ENCODE peak calls at places on chromosome 13, in six cellular contexts. One of them, this sample, is unnamed.

GRCh38 chr13:34357435-34358232 is 539.7 kb downstream of the RFC3 start:
- DNase-seq in body of pancreas: peak; percentile 16
- DNase-seq in A549: peak; percentile 66
- DNase-seq in stomach: no peak
- DNase-seq in IMR-90: peak; percentile 79
- DNase-seq in lower leg skin: no peak
- DNase-seq in this sample: no peak

GRCh38 chr13:90302113-90302512 is 1045.4 kb upstream of the MIR17HG start:
- DNase-seq in A549: no peak
- DNase-seq in stomach: no peak
- DNase-seq in lower leg skin: no peak
- DNase-seq in body of pancreas: no peak
- DNase-seq in IMR-90: peak; percentile 10
- DNase-seq in this sample: no peak

GRCh38 chr13:98390086-98390697 is 186.7 kb downstream of the STK24 start:
- DNase-seq in A549: no peak
- DNase-seq in stomach: no peak
- DNase-seq in body of pancreas: no peak
- DNase-seq in lower leg skin: no peak
- DNase-seq in IMR-90: peak; percentile 20
- DNase-seq in this sample: peak; percentile 31

GRCh38 chr13:92994056-92994455 is 232.6 kb upstream of the GPC6 start:
- DNase-seq in stomach: no peak
- DNase-seq in lower leg skin: no peak
- DNase-seq in A549: no peak
- DNase-seq in body of pancreas: no peak
- DNase-seq in IMR-90: peak; percentile 78
- DNase-seq in this sample: no peak

GRCh38 chr13:63636231-63636993 is 2220.8 kb upstream of the PCDH20 start:
- DNase-seq in body of pancreas: no peak
- DNase-seq in IMR-90: no peak
- DNase-seq in stomach: no peak
- DNase-seq in A549: peak; percentile 14
- DNase-seq in lower leg skin: no peak
- DNase-seq in this sample: no peak

GRCh38 chr13:29593605-29594297 is 1.7 kb downstream of the SLC7A1 start:
- DNase-seq in body of pancreas: no peak
- DNase-seq in A549: no peak
- DNase-seq in lower leg skin: no peak
- DNase-seq in stomach: no peak
- DNase-seq in IMR-90: no peak
- DNase-seq in this sample: no peak

GRCh38 chr13:44026194-44026593 is 146.5 kb downstream of the LACC1 start:
- DNase-seq in lower leg skin: no peak
- DNase-seq in A549: no peak
- DNase-seq in body of pancreas: no peak
- DNase-seq in stomach: no peak
- DNase-seq in IMR-90: no peak
- DNase-seq in this sample: no peak

GRCh38 chr13:24511019-24511823 is 1.4 kb downstream of the PARP4 start:
- DNase-seq in IMR-90: peak; percentile 91
- DNase-seq in body of pancreas: no peak
- DNase-seq in A549: peak; percentile 68
- DNase-seq in lower leg skin: no peak
- DNase-seq in stomach: peak; percentile 53
- DNase-seq in this sample: no peak

GRCh38 chr13:79869326-79869725 is 388.4 kb downstream of the NDFIP2 start:
- DNase-seq in stomach: no peak
- DNase-seq in IMR-90: peak; percentile 37
- DNase-seq in body of pancreas: no peak
- DNase-seq in A549: peak; percentile 7
- DNase-seq in lower leg skin: no peak
- DNase-seq in this sample: no peak

GRCh38 chr13:73658639-73659038 is 475.6 kb downstream of the KLF12 start:
- DNase-seq in stomach: no peak
- DNase-seq in lower leg skin: no peak
- DNase-seq in IMR-90: no peak
- DNase-seq in A549: no peak
- DNase-seq in body of pancreas: no peak
- DNase-seq in this sample: no peak

GRCh38 chr13:38045278-38046048 is 175.9 kb upstream of the TRPC4 start:
- DNase-seq in IMR-90: peak; percentile 33
- DNase-seq in body of pancreas: no peak
- DNase-seq in A549: peak; percentile 7
- DNase-seq in stomach: no peak
- DNase-seq in lower leg skin: no peak
- DNase-seq in this sample: no peak

GRCh38 chr13:73778242-73778864 is 355.9 kb downstream of the KLF12 start:
- DNase-seq in IMR-90: no peak
- DNase-seq in stomach: no peak
- DNase-seq in body of pancreas: no peak
- DNase-seq in lower leg skin: no peak
- DNase-seq in A549: no peak
- DNase-seq in this sample: no peak

GRCh38 chr13:67228909-67229308 is 1.2 kb downstream of the PCDH9 start:
- DNase-seq in lower leg skin: no peak
- DNase-seq in body of pancreas: no peak
- DNase-seq in stomach: no peak
- DNase-seq in IMR-90: peak; percentile 32
- DNase-seq in A549: no peak
- DNase-seq in this sample: no peak

GRCh38 chr13:52615817-52616216 is 26.4 kb upstream of the HNRNPA1L2 start:
- DNase-seq in IMR-90: no peak
- DNase-seq in body of pancreas: no peak
- DNase-seq in lower leg skin: no peak
- DNase-seq in stomach: no peak
- DNase-seq in A549: peak; percentile 23
- DNase-seq in this sample: no peak

GRCh38 chr13:52615134-52615801 is 27.0 kb upstream of the HNRNPA1L2 start:
- DNase-seq in IMR-90: no peak
- DNase-seq in A549: no peak
- DNase-seq in body of pancreas: no peak
- DNase-seq in lower leg skin: no peak
- DNase-seq in stomach: no peak
- DNase-seq in this sample: no peak

DNA sequence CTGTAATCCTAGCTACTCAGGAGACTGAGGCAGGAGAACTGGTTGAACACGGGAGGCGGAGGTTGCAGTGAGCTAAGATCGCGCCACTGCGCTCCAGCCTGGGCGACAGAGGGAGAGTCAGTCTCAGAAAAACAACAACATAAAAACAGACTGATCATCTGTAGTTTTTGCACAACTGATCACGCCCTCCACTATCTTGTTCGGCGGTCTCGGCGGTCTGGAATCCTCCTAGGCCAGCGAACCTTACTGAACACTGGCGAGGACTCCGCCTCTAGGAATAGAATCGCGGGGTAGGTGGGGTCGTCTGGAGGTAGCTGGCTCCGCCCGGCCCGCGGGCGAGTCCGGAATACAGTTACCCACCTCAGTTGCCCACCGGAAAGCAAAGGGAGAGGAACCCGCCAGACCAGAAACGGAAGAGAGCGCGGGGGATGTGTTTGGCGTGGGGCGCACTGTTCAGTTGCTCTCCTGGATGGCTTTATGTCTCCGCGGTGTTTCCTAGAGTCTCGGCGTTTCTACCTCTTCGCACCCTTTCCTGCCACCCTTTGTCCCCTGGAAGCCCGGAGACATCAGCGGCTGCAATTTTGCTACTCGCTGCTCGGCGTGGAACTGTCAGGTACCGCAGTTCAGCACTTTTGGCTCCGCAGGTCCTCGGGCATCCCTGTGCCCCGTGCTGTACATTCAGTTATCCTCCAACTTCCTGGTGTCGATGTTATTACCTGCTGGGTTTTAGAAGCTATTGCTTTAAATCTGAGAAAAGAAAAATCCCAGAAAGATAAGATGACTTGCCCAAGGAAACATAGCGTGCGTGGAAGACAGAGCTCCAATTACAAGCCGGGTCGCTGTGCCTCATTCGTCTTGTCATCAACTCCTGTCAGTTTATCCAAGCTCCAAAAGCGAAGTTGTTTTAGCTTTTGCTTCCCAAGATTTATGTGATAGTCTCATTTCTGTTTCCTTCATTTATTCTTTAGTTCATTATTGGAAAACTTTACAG is 24.9 kb upstream of the HNRNPA1L2 start:
- DNase-seq in A549: peak; percentile 82
- DNase-seq in lower leg skin: peak; percentile 95
- DNase-seq in IMR-90: peak; percentile 83
- DNase-seq in stomach: peak; percentile 72
- DNase-seq in body of pancreas: peak; percentile 83
- DNase-seq in this sample: peak; percentile 88
- TF ChIP-seq POLR2A in A549: peak; percentile 59
- TF ChIP-seq POLR2A in lower leg skin: no peak
- TF ChIP-seq POLR2A in IMR-90: peak; percentile 51
- TF ChIP-seq POLR2A in stomach: no peak
- TF ChIP-seq POLR2A in body of pancreas: peak; percentile 81
- TF ChIP-seq POLR2A in this sample: no peak

GRCh38 chr13:48978942-48979601 is 3.4 kb downstream of the FNDC3A start:
- DNase-seq in body of pancreas: no peak
- DNase-seq in IMR-90: no peak
- DNase-seq in lower leg skin: no peak
- DNase-seq in stomach: no peak
- DNase-seq in A549: no peak
- DNase-seq in this sample: no peak

GRCh38 chr13:48979892-48980291 is 4.2 kb downstream of the FNDC3A start:
- DNase-seq in IMR-90: no peak
- DNase-seq in stomach: no peak
- DNase-seq in body of pancreas: no peak
- DNase-seq in A549: no peak
- DNase-seq in lower leg skin: no peak
- DNase-seq in this sample: no peak

GRCh38 chr13:48975926-48976676 is 389 bp downstream of the FNDC3A start:
- DNase-seq in IMR-90: peak; percentile 75
- DNase-seq in lower leg skin: peak; percentile 95
- DNase-seq in stomach: peak; percentile 88
- DNase-seq in body of pancreas: peak; percentile 90
- DNase-seq in A549: peak; percentile 83
- DNase-seq in this sample: peak; percentile 93

GRCh38 chr13:48976677-48977625 is 1.2 kb downstream of the FNDC3A start:
- DNase-seq in A549: peak; percentile 3
- DNase-seq in IMR-90: no peak
- DNase-seq in body of pancreas: no peak
- DNase-seq in lower leg skin: no peak
- DNase-seq in stomach: no peak
- DNase-seq in this sample: peak; percentile 75

DNA sequence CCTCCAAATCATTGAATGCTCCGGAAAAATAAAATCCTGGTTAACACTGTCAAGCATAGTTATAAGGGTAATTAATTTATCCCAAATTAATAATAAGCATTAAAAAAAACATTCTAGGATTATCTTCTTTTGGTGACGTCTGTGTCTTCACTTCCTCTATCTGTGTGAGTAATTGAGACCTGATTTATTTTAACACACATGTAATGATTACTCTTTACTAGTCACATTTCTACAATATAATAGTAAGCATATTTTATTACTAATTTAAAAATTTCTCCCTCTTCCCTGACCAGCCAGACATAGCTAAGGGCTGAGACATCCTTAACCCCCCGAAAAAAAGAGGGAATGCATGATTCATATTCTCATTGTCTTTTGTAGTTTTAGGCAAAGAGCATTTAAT is 2.3 kb downstream of the FNDC3A start:
- DNase-seq in A549: no peak
- DNase-seq in body of pancreas: no peak
- DNase-seq in lower leg skin: no peak
- DNase-seq in IMR-90: peak; percentile 57
- DNase-seq in stomach: no peak
- DNase-seq in this sample: no peak
- H3K4me3 ChIP-seq in A549: peak overlapping the region; percentile 73
- H3K4me3 ChIP-seq in body of pancreas: no peak overlapping the region
- H3K4me3 ChIP-seq in lower leg skin: no peak overlapping the region
- H3K4me3 ChIP-seq in IMR-90: peak overlapping the region; percentile 99
- H3K4me3 ChIP-seq in stomach: peak overlapping the region; percentile 81
- H3K4me3 ChIP-seq in this sample: no peak overlapping the region

DNA sequence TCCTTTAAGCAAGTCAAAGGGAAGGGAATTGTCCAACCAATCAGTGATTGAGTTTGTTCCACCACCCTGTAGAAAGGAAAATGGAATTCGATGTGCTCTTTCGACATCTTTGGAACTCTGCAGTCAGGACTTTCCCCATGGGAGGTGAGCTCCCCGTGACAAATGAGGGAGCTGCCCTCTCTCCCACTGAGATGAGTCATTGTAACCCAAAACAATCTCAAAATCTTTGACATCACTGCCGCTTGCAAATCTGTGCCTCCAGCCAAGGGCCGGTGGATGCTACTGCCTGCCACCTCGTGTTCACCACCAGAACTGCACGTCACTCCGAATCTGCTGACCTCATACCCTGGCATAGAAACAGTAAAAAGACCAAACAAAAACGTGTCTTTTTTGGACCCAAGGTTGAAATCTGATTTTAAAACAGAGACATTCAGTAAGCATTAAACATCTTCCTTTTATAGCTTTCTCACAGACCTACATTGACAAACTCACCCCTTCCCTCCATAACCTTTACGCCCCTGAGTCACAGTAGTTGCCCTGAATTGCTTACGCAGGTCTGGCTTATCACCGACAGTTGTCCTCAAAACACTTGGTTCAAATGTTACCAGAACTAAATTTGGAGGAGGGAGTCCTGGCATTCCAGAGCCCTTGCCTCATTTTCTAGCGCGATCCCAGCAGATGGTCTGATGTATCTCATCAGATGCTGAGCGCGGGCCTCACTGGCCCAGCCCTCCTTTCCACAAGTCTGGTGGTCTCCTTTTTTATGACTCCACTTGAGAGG is 105.2 kb downstream of the COL4A2 start:
- DNase-seq in stomach: peak; percentile 74
- DNase-seq in lower leg skin: peak; percentile 97
- DNase-seq in A549: peak; percentile 90
- DNase-seq in body of pancreas: peak; percentile 83
- DNase-seq in IMR-90: peak; percentile 100
- DNase-seq in this sample: peak; percentile 90
- TF ChIP-seq POLR2A in stomach: no peak
- TF ChIP-seq POLR2A in lower leg skin: no peak
- TF ChIP-seq POLR2A in A549: no peak
- TF ChIP-seq POLR2A in body of pancreas: no peak
- TF ChIP-seq POLR2A in IMR-90: peak; percentile 42
- TF ChIP-seq POLR2A in this sample: no peak

GRCh38 chr13:27791901-27792392 is 336 bp upstream of the GSX1 start:
- DNase-seq in IMR-90: no peak
- DNase-seq in A549: no peak
- DNase-seq in lower leg skin: peak; percentile 50
- DNase-seq in stomach: no peak
- DNase-seq in body of pancreas: no peak
- DNase-seq in this sample: no peak
- H3K4me3 ChIP-seq in IMR-90: no peak overlapping the region
- H3K4me3 ChIP-seq in A549: no peak overlapping the region
- H3K4me3 ChIP-seq in lower leg skin: no peak overlapping the region
- H3K4me3 ChIP-seq in stomach: no peak overlapping the region
- H3K4me3 ChIP-seq in body of pancreas: no peak overlapping the region
- H3K4me3 ChIP-seq in this sample: peak overlapping the region; percentile 43